ENCODE peak calls at places on chromosomes 7 and 10, in six cellular contexts. One of them, this sample, is unnamed.

GRCh38 chr7:138477581-138477980 is 17.5 kb downstream of the TRIM24 start:
- DNase-seq in MCF 10A: no peak
- DNase-seq in endodermal cell: no peak
- DNase-seq in HFFc6: no peak
- DNase-seq in cardiac muscle cell: no peak
- DNase-seq in GM20000: no peak
- DNase-seq in this sample: no peak

GRCh38 chr7:129434846-129435318 is 650 bp downstream of the STRIP2 start:
- DNase-seq in MCF 10A: peak; percentile 11
- DNase-seq in endodermal cell: no peak
- DNase-seq in HFFc6: no peak
- DNase-seq in cardiac muscle cell: peak; percentile 24
- DNase-seq in GM20000: peak; percentile 25
- DNase-seq in this sample: peak; percentile 5

GRCh38 chr10:29784175-29784773 is 149.5 kb upstream of the SVIL start:
- DNase-seq in MCF 10A: peak; percentile 99
- DNase-seq in endodermal cell: peak; percentile 73
- DNase-seq in HFFc6: peak; percentile 99
- DNase-seq in cardiac muscle cell: peak; percentile 96
- DNase-seq in GM20000: no peak
- DNase-seq in this sample: no peak

GRCh38 chr10:124686707-124687376 is 57.3 kb downstream of the FAM53B start:
- DNase-seq in MCF 10A: no peak
- DNase-seq in endodermal cell: no peak
- DNase-seq in HFFc6: no peak
- DNase-seq in cardiac muscle cell: no peak
- DNase-seq in GM20000: no peak
- DNase-seq in this sample: no peak

GRCh38 chr7:126450269-126450671 is 802.5 kb downstream of the GRM8 start:
- DNase-seq in MCF 10A: no peak
- DNase-seq in endodermal cell: no peak
- DNase-seq in HFFc6: no peak
- DNase-seq in cardiac muscle cell: no peak
- DNase-seq in GM20000: peak; percentile 38
- DNase-seq in this sample: peak; percentile 84

GRCh38 chr10:74332398-74332797 is 181.4 kb downstream of the ADK start:
- DNase-seq in MCF 10A: peak; percentile 25
- DNase-seq in endodermal cell: no peak
- DNase-seq in HFFc6: no peak
- DNase-seq in cardiac muscle cell: no peak
- DNase-seq in GM20000: no peak
- DNase-seq in this sample: no peak

GRCh38 chr7:79407351-79407750 is 46.1 kb downstream of the MAGI2 start:
- DNase-seq in MCF 10A: no peak
- DNase-seq in endodermal cell: no peak
- DNase-seq in HFFc6: no peak
- DNase-seq in cardiac muscle cell: peak; percentile 26
- DNase-seq in GM20000: no peak
- DNase-seq in this sample: no peak

GRCh38 chr7:1540391-1541271 is 10.1 kb downstream of the MAFK start:
- DNase-seq in MCF 10A: no peak
- DNase-seq in endodermal cell: no peak
- DNase-seq in HFFc6: no peak
- DNase-seq in cardiac muscle cell: no peak
- DNase-seq in GM20000: no peak
- DNase-seq in this sample: no peak

GRCh38 chr10:132520147-132520811 is 17.3 kb upstream of the INPP5A start:
- DNase-seq in MCF 10A: no peak
- DNase-seq in endodermal cell: peak; percentile 39
- DNase-seq in HFFc6: peak; percentile 52
- DNase-seq in cardiac muscle cell: peak; percentile 57
- DNase-seq in GM20000: no peak
- DNase-seq in this sample: no peak

GRCh38 chr10:44973323-44974081 is 5.1 kb downstream of the DEPP1 start:
- DNase-seq in MCF 10A: no peak
- DNase-seq in endodermal cell: peak; percentile 74
- DNase-seq in HFFc6: no peak
- DNase-seq in cardiac muscle cell: no peak
- DNase-seq in GM20000: no peak
- DNase-seq in this sample: peak; percentile 77

GRCh38 chr7:114879554-114879953 is 42.3 kb upstream of the MDFIC start:
- DNase-seq in MCF 10A: no peak
- DNase-seq in endodermal cell: no peak
- DNase-seq in HFFc6: peak; percentile 71
- DNase-seq in cardiac muscle cell: no peak
- DNase-seq in GM20000: no peak
- DNase-seq in this sample: no peak

GRCh38 chr7:50166997-50167961 is 74.2 kb upstream of the ZPBP start:
- DNase-seq in MCF 10A: no peak
- DNase-seq in endodermal cell: no peak
- DNase-seq in HFFc6: no peak
- DNase-seq in cardiac muscle cell: no peak
- DNase-seq in GM20000: peak; percentile 39
- DNase-seq in this sample: peak; percentile 18

GRCh38 chr10:73859441-73860049 is 14.8 kb downstream of the CAMK2G start:
- DNase-seq in MCF 10A: no peak
- DNase-seq in endodermal cell: no peak
- DNase-seq in HFFc6: no peak
- DNase-seq in cardiac muscle cell: no peak
- DNase-seq in GM20000: no peak
- DNase-seq in this sample: peak; percentile 7

GRCh38 chr10:82811621-82812020 is 936.6 kb downstream of the NRG3 start:
- DNase-seq in MCF 10A: peak; percentile 48
- DNase-seq in endodermal cell: peak; percentile 86
- DNase-seq in HFFc6: no peak
- DNase-seq in cardiac muscle cell: peak; percentile 49
- DNase-seq in GM20000: peak; percentile 12
- DNase-seq in this sample: peak; percentile 52

GRCh38 chr10:96334888-96335526 is 23.8 kb downstream of the OPALIN start:
- DNase-seq in MCF 10A: peak; percentile 53
- DNase-seq in endodermal cell: peak; percentile 79
- DNase-seq in HFFc6: peak; percentile 46
- DNase-seq in cardiac muscle cell: peak; percentile 56
- DNase-seq in GM20000: no peak
- DNase-seq in this sample: peak; percentile 25

GRCh38 chr10:50866317-50866716 is 19.1 kb downstream of the A1CF start:
- DNase-seq in MCF 10A: no peak
- DNase-seq in endodermal cell: no peak
- DNase-seq in HFFc6: no peak
- DNase-seq in cardiac muscle cell: no peak
- DNase-seq in GM20000: no peak
- DNase-seq in this sample: no peak
- TF ChIP-seq CTCF in MCF 10A: no peak
- TF ChIP-seq CTCF in endodermal cell: no peak
- TF ChIP-seq CTCF in HFFc6: no peak
- TF ChIP-seq CTCF in cardiac muscle cell: no peak
- TF ChIP-seq CTCF in GM20000: no peak
- TF ChIP-seq CTCF in this sample: no peak

GRCh38 chr10:62681211-62681940 is 123.1 kb upstream of the ADO start:
- DNase-seq in MCF 10A: no peak
- DNase-seq in endodermal cell: peak; percentile 78
- DNase-seq in HFFc6: no peak
- DNase-seq in cardiac muscle cell: peak; percentile 10
- DNase-seq in GM20000: peak; percentile 85
- DNase-seq in this sample: peak; percentile 96
- TF ChIP-seq CTCF in MCF 10A: no peak
- TF ChIP-seq CTCF in endodermal cell: peak; percentile 66
- TF ChIP-seq CTCF in HFFc6: no peak
- TF ChIP-seq CTCF in cardiac muscle cell: no peak
- TF ChIP-seq CTCF in GM20000: peak; percentile 42
- TF ChIP-seq CTCF in this sample: peak; percentile 73

GRCh38 chr7:82131224-82131623 is 312.4 kb downstream of the CACNA2D1 start:
- DNase-seq in MCF 10A: no peak
- DNase-seq in endodermal cell: no peak
- DNase-seq in HFFc6: no peak
- DNase-seq in cardiac muscle cell: no peak
- DNase-seq in GM20000: no peak
- DNase-seq in this sample: peak; percentile 2
- TF ChIP-seq CTCF in MCF 10A: no peak
- TF ChIP-seq CTCF in endodermal cell: no peak
- TF ChIP-seq CTCF in HFFc6: no peak
- TF ChIP-seq CTCF in cardiac muscle cell: no peak
- TF ChIP-seq CTCF in GM20000: no peak
- TF ChIP-seq CTCF in this sample: no peak

DNA sequence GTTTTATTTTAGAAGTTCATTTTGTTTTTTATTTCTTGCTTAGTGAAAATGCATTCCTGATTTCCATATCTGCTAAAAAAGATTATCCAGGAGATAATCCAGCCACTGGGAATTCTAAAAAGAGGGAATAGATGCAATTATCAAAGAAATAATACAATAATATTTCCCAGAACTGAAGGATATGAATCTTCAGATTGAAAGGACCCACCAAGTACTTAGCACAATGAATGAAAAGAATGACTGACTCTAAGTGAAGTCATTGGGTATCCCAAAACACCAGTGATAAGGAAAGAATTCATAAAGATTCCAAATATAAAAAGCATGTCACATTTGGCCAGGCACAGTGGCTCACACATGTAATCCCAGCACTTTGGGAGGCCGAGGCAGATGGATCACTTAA is 79.3 kb downstream of the REEP3 start:
- DNase-seq in MCF 10A: no peak
- DNase-seq in endodermal cell: no peak
- DNase-seq in HFFc6: no peak
- DNase-seq in cardiac muscle cell: no peak
- DNase-seq in GM20000: no peak
- DNase-seq in this sample: no peak
- TF ChIP-seq CTCF in MCF 10A: no peak
- TF ChIP-seq CTCF in endodermal cell: no peak
- TF ChIP-seq CTCF in HFFc6: no peak
- TF ChIP-seq CTCF in cardiac muscle cell: no peak
- TF ChIP-seq CTCF in GM20000: no peak
- TF ChIP-seq CTCF in this sample: no peak

GRCh38 chr7:142323706-142324105 is 65.8 kb upstream of the PRSS58 start:
- DNase-seq in MCF 10A: peak; percentile 57
- DNase-seq in endodermal cell: peak; percentile 96
- DNase-seq in HFFc6: no peak
- DNase-seq in cardiac muscle cell: peak; percentile 8
- DNase-seq in GM20000: no peak
- DNase-seq in this sample: peak; percentile 10

GRCh38 chr7:142320883-142321282 is 63.0 kb upstream of the PRSS58 start:
- DNase-seq in MCF 10A: no peak
- DNase-seq in endodermal cell: no peak
- DNase-seq in HFFc6: no peak
- DNase-seq in cardiac muscle cell: no peak
- DNase-seq in GM20000: no peak
- DNase-seq in this sample: no peak

GRCh38 chr7:142321391-142321790 is 63.5 kb upstream of the PRSS58 start:
- DNase-seq in MCF 10A: no peak
- DNase-seq in endodermal cell: no peak
- DNase-seq in HFFc6: no peak
- DNase-seq in cardiac muscle cell: no peak
- DNase-seq in GM20000: no peak
- DNase-seq in this sample: no peak

GRCh38 chr7:142319970-142320369 is 62.1 kb upstream of the PRSS58 start:
- DNase-seq in MCF 10A: no peak
- DNase-seq in endodermal cell: peak; percentile 84
- DNase-seq in HFFc6: no peak
- DNase-seq in cardiac muscle cell: no peak
- DNase-seq in GM20000: no peak
- DNase-seq in this sample: no peak
- TF ChIP-seq CTCF in MCF 10A: no peak
- TF ChIP-seq CTCF in endodermal cell: peak; percentile 79
- TF ChIP-seq CTCF in HFFc6: peak; percentile 67
- TF ChIP-seq CTCF in cardiac muscle cell: peak; percentile 25
- TF ChIP-seq CTCF in GM20000: peak; percentile 29
- TF ChIP-seq CTCF in this sample: peak; percentile 36

GRCh38 chr10:6013413-6014192 is 36.3 kb upstream of the IL15RA start:
- DNase-seq in MCF 10A: no peak
- DNase-seq in endodermal cell: no peak
- DNase-seq in HFFc6: no peak
- DNase-seq in cardiac muscle cell: no peak
- DNase-seq in GM20000: no peak
- DNase-seq in this sample: no peak
- TF ChIP-seq CTCF in MCF 10A: no peak
- TF ChIP-seq CTCF in endodermal cell: no peak
- TF ChIP-seq CTCF in HFFc6: no peak
- TF ChIP-seq CTCF in cardiac muscle cell: no peak
- TF ChIP-seq CTCF in GM20000: no peak
- TF ChIP-seq CTCF in this sample: no peak

GRCh38 chr10:60733189-60733815 is 45.0 kb upstream of the CDK1 start:
- DNase-seq in MCF 10A: peak; percentile 70
- DNase-seq in endodermal cell: peak; percentile 90
- DNase-seq in HFFc6: no peak
- DNase-seq in cardiac muscle cell: peak; percentile 25
- DNase-seq in GM20000: peak; percentile 73
- DNase-seq in this sample: peak; percentile 24
- TF ChIP-seq CTCF in MCF 10A: peak; percentile 50
- TF ChIP-seq CTCF in endodermal cell: peak; percentile 80
- TF ChIP-seq CTCF in HFFc6: peak; percentile 13
- TF ChIP-seq CTCF in cardiac muscle cell: no peak
- TF ChIP-seq CTCF in GM20000: no peak
- TF ChIP-seq CTCF in this sample: peak; percentile 40